ENCODE peak calls at places on chromosomes 2 and 18, in five cellular contexts. T is kidney, N is NCI-H2029, P is cardiac fibroblast, I is WTC11. V is an unnamed sample.

GRCh38 chr2:9703085-9703641 is 72.4 kb upstream of the YWHAQ start:
- DNase-seq in T (no peak), N (peak), P (peak), I (no peak), V (no peak)

GRCh38 chr2:219542931-219543595 is 546 bp downstream of the CHPF start:
- DNase-seq in T (no peak), N (no peak), P (no peak), I (no peak), V (peak)

GRCh38 chr2:237207641-237208040 is 122.0 kb downstream of the COPS8 start:
- DNase-seq in T (peak), N (no peak), P (peak), I (no peak), V (no peak)

GRCh38 chr18:32373995-32374394 is 96.7 kb downstream of the GAREM1 start:
- DNase-seq in T (no peak), N (peak), P (peak), I (no peak), V (peak)

GRCh38 chr2:218230882-218231281 is 13.9 kb downstream of the ARPC2 start:
- DNase-seq in T (no peak), N (no peak), P (peak), I (no peak), V (peak)

GRCh38 chr2:4715065-4715464 is 977.1 kb upstream of the SOX11 start:
- DNase-seq in T (no peak), N (peak), P (no peak), I (no peak), V (peak)

GRCh38 chr2:165016772-165017411 is 61.6 kb upstream of the SLC38A11 start:
- DNase-seq in T (no peak), N (peak), P (peak), I (peak), V (peak)

GRCh38 chr2:196971574-196972279 is 45.2 kb upstream of the PGAP1 start:
- DNase-seq in T (no peak), N (no peak), P (no peak), I (no peak), V (no peak)

GRCh38 chr18:449374-449773 is 51.1 kb downstream of the COLEC12 start:
- DNase-seq in T (no peak), N (no peak), P (peak), I (peak), V (peak)

GRCh38 chr18:32975166-32975441 is 202.3 kb upstream of the KLHL14 start:
- DNase-seq in T (no peak), N (no peak), P (no peak), I (no peak), V (no peak)

GRCh38 chr2:217362710-217363109 is 502.8 kb upstream of the TNP1 start:
- DNase-seq in T (no peak), N (no peak), P (no peak), I (no peak), V (no peak)

GRCh38 chr2:12884713-12885282 is 168.1 kb downstream of the TRIB2 start:
- DNase-seq in T (peak), N (no peak), P (peak), I (no peak), V (no peak)

GRCh38 chr18:40357536-40357935 is 1597.5 kb upstream of the PIK3C3 start:
- DNase-seq in T (no peak), N (no peak), P (peak), I (no peak), V (no peak)

GRCh38 chr2:110114007-110114591 is 1.5 kb downstream of the MALL start:
- DNase-seq in T (peak), N (peak), P (no peak), I (no peak), V (peak)

GRCh38 chr2:224127871-224128501 is 88.9 kb upstream of the SERPINE2 start:
- DNase-seq in T (no peak), N (no peak), P (peak), I (no peak), V (no peak)

GRCh38 chr2:120346034-120346666 is at the start of gene INHBB:
- DNase-seq in T (peak), N (peak), P (no peak), I (no peak), V (no peak)

GRCh38 chr2:5803547-5803946 is 111.4 kb downstream of the SOX11 start:
- DNase-seq in T (no peak), N (no peak), P (no peak), I (no peak), V (no peak)

GRCh38 chr2:194822657-194823056 is 834.4 kb upstream of the SLC39A10 start:
- DNase-seq in T (no peak), N (no peak), P (no peak), I (no peak), V (no peak)

GRCh38 chr18:8224576-8224975 is 384.7 kb upstream of the RAB12 start:
- DNase-seq in T (no peak), N (no peak), P (no peak), I (no peak), V (no peak)

GRCh38 chr18:55152801-55153200 is 193.5 kb upstream of the CCDC68 start:
- DNase-seq in T (no peak), N (no peak), P (peak), I (no peak), V (no peak)

GRCh38 chr18:36321636-36322407 is 24.3 kb downstream of the FHOD3 start:
- DNase-seq in T (peak), N (no peak), P (peak), I (no peak), V (no peak)

GRCh38 chr2:149988361-149988760 is 400.8 kb upstream of the MMADHC start:
- DNase-seq in T (no peak), N (no peak), P (no peak), I (no peak), V (no peak)

GRCh38 chr18:78069784-78070664 is 820.4 kb downstream of the GALR1 start:
- DNase-seq in T (no peak), N (peak), P (no peak), I (no peak), V (no peak)

GRCh38 chr18:13381331-13381730 is 162.8 kb downstream of the LDLRAD4 start:
- DNase-seq in T (peak), N (no peak), P (peak), I (no peak), V (no peak)

GRCh38 chr2:222445226-222445625 is 20.9 kb downstream of the SGPP2 start:
- DNase-seq in T (no peak), N (no peak), P (no peak), I (no peak), V (no peak)

GRCh38 chr2:196809260-196809659 is at the start of gene C2orf66:
- DNase-seq in T (no peak), N (no peak), P (no peak), I (no peak), V (no peak)

GRCh38 chr18:12726774-12727550 is 24.1 kb downstream of the PSMG2 start:
- DNase-seq in T (no peak), N (peak), P (peak), I (peak), V (peak)

GRCh38 chr2:1748176-1748740 is 3.9 kb upstream of the PXDN start:
- DNase-seq in T (peak), N (no peak), P (no peak), I (no peak), V (no peak)

GRCh38 chr2:220334210-220334609 is 706.8 kb downstream of the SLC4A3 start:
- DNase-seq in T (no peak), N (peak), P (peak), I (no peak), V (no peak)

GRCh38 chr2:239465017-239466001 is 64.5 kb upstream of the HDAC4 start:
- DNase-seq in T (peak), N (peak), P (peak), I (no peak), V (peak)

GRCh38 chr18:10519999-10520935 is 5.6 kb upstream of the NAPG start:
- DNase-seq in T (peak), N (peak), P (peak), I (peak), V (peak)

GRCh38 chr2:203532957-203533695 is 2.0 kb downstream of the RAPH1 start:
- DNase-seq in T (no peak), N (no peak), P (peak), I (no peak), V (peak)

GRCh38 chr2:46683541-46683940 is 204.2 kb downstream of the TMEM247 start:
- DNase-seq in T (no peak), N (no peak), P (no peak), I (no peak), V (peak)

GRCh38 chr2:125667630-125668029 is 988.3 kb upstream of the GYPC start:
- DNase-seq in T (no peak), N (no peak), P (no peak), I (no peak), V (no peak)

GRCh38 chr2:932320-933221 is 18.1 kb upstream of the SNTG2 start:
- DNase-seq in T (no peak), N (no peak), P (no peak), I (no peak), V (no peak)

V was measured in SHP77.